ENCODE peak calls at places on chromosomes 3 and 15, in ten cellular contexts. T is neuronal stem cell, K is colonic mucosa, H is amniotic stem cell, F is renal cortical epithelial cell, R is foreskin keratinocyte, U is HTR-8/SVneo, D is WTC11, A is NCI-H2107, W is GM19239. P is an unnamed sample.

GRCh38 chr3:111691293-111691909 is 96.3 kb upstream of the ZBED2 start:
- DNase-seq in F (peak; percentile 70), T (no peak), H (peak; percentile 49), A (peak; percentile 13), D (no peak), U (no peak), W (no peak), R (no peak), K (no peak), P (no peak)

GRCh38 chr3:54914180-54914579 is 13.7 kb downstream of the LRTM1 start:
- DNase-seq in R (no peak), U (no peak), T (no peak), A (no peak), F (no peak), W (no peak), K (no peak), D (no peak), H (no peak), P (no peak)

GRCh38 chr15:40543082-40543481 is 21.8 kb downstream of the CCDC32 start:
- DNase-seq in H (no peak), W (no peak), R (no peak), A (no peak), U (no peak), T (no peak), D (no peak), K (no peak), F (no peak), P (no peak)

GRCh38 chr3:13769422-13769821 is 110.4 kb downstream of the WNT7A start:
- DNase-seq in D (no peak), F (no peak), H (no peak), T (no peak), K (no peak), A (no peak), R (no peak), U (no peak), W (no peak), P (no peak)

GRCh38 chr3:165545059-165545458 is 292.2 kb downstream of the BCHE start:
- DNase-seq in U (no peak), A (no peak), T (no peak), D (no peak), F (no peak), W (no peak), K (no peak), H (no peak), R (no peak), P (no peak)

GRCh38 chr15:75656331-75656730 is 8.6 kb downstream of the SNX33 start:
- DNase-seq in F (no peak), D (no peak), U (no peak), K (no peak), A (no peak), H (no peak), T (no peak), W (no peak), R (no peak), P (no peak)

GRCh38 chr3:126659915-126660886 is 5.3 kb upstream of the TXNRD3 start:
- DNase-seq in A (no peak), H (no peak), T (no peak), K (no peak), F (no peak), U (no peak), R (no peak), W (no peak), D (peak; percentile 41), P (no peak)

GRCh38 chr3:48634661-48635221 is 520 bp downstream of the SLC26A6 start:
- DNase-seq in R (peak; percentile 6), F (peak; percentile 38), D (peak; percentile 72), K (peak; percentile 82), H (no peak), T (peak; percentile 38), U (peak; percentile 79), W (peak; percentile 82), A (no peak), P (no peak)

GRCh38 chr15:40959331-40960141 is 6.3 kb downstream of the CHAC1 start:
- DNase-seq in A (no peak), R (no peak), H (no peak), U (no peak), K (no peak), T (no peak), D (peak; percentile 50), W (no peak), F (no peak), P (no peak)

GRCh38 chr3:129975332-129976090 is 991 bp downstream of the TRH start:
- DNase-seq in H (no peak), U (no peak), R (no peak), W (no peak), T (no peak), A (no peak), K (no peak), F (no peak), D (peak; percentile 42), P (no peak)

GRCh38 chr15:55289011-55289572 is 521 bp downstream of the RAB27A start:
- DNase-seq in H (no peak), K (peak; percentile 44), U (no peak), T (peak; percentile 23), W (no peak), A (no peak), R (no peak), F (peak; percentile 44), D (peak; percentile 39), P (no peak)

GRCh38 chr3:126484148-126484547 is 8.5 kb upstream of the ZXDC start:
- DNase-seq in K (no peak), R (no peak), F (no peak), D (no peak), H (no peak), U (no peak), A (no peak), T (no peak), W (no peak), P (no peak)

GRCh38 chr3:125151437-125151806 is 61.1 kb downstream of the SLC12A8 start:
- DNase-seq in H (no peak), D (no peak), F (no peak), K (no peak), T (no peak), W (no peak), R (no peak), U (no peak), A (no peak), P (no peak)

GRCh38 chr3:10353661-10354372 is 32.9 kb upstream of the SEC13 start:
- DNase-seq in U (no peak), A (no peak), D (no peak), K (no peak), F (no peak), H (no peak), T (no peak), W (no peak), R (no peak), P (no peak)

GRCh38 chr15:42581272-42581730 is 5.9 kb downstream of the STARD9 start:
- DNase-seq in K (peak; percentile 87), W (peak; percentile 59), A (peak; percentile 48), R (peak; percentile 5), F (peak; percentile 49), T (peak; percentile 70), U (peak; percentile 42), D (peak; percentile 89), H (peak; percentile 70), P (peak; percentile 87)

GRCh38 chr3:117844676-117845075 is 1135.1 kb downstream of the TUSC7 start:
- DNase-seq in D (no peak), F (peak; percentile 37), K (no peak), H (no peak), A (no peak), U (no peak), W (no peak), T (no peak), R (no peak), P (no peak)

GRCh38 chr3:37492468-37492867 is 318.1 kb upstream of the LRRFIP2 start:
- DNase-seq in W (no peak), H (no peak), F (no peak), A (no peak), R (no peak), K (no peak), D (no peak), T (no peak), U (no peak), P (no peak)

GRCh38 chr3:187750041-187750512 is 4.8 kb upstream of the BCL6 start:
- DNase-seq in F (peak; percentile 91), U (no peak), W (no peak), H (no peak), T (peak; percentile 70), A (peak; percentile 53), D (peak; percentile 56), R (no peak), K (peak; percentile 83), P (peak; percentile 84)

GRCh38 chr3:37321863-37322262 is 147.5 kb upstream of the LRRFIP2 start:
- DNase-seq in W (no peak), A (no peak), T (no peak), K (no peak), H (no peak), U (no peak), F (no peak), D (no peak), R (no peak), P (no peak)

GRCh38 chr15:74891469-74891868 is 1.6 kb downstream of the MPI start:
- DNase-seq in H (no peak), K (peak; percentile 91), R (no peak), T (no peak), A (no peak), U (no peak), D (no peak), W (no peak), F (no peak), P (no peak)

GRCh38 chr15:91380114-91380513 is 280.1 kb downstream of the SV2B start:
- DNase-seq in U (no peak), F (no peak), H (no peak), W (no peak), T (no peak), D (no peak), A (no peak), R (peak; percentile 51), K (no peak), P (no peak)

GRCh38 chr15:100042558-100042957 is 299.2 kb downstream of the ADAMTS17 start:
- DNase-seq in H (no peak), U (no peak), F (no peak), D (no peak), A (no peak), T (no peak), K (no peak), R (no peak), W (no peak), P (no peak)

GRCh38 chr15:80969316-80969715 is 20.3 kb downstream of the MESD start:
- DNase-seq in F (no peak), T (no peak), K (no peak), H (no peak), U (no peak), R (no peak), W (no peak), D (no peak), A (no peak), P (no peak)

GRCh38 chr3:11245827-11246662 is 26.2 kb upstream of the ATG7 start:
- DNase-seq in F (peak; percentile 30), D (no peak), H (no peak), T (no peak), W (no peak), R (peak; percentile 49), U (no peak), K (no peak), A (no peak), P (no peak)